ENCODE peak calls at places on chromosomes 7 and 10, in ten cellular contexts. U, E, F, S, D, A, W, P, C and I are unnamed samples. For H3K36me3, the result is how much of the 10 kb centered on the place peaks cover.

GRCh38 chr10:72370201-72370722 is 15.5 kb upstream of the DNAJB12 start:
- DNase-seq in U (no peak), E (no peak), F (no peak), S (no peak), D (no peak), A (peak), W (no peak), P (no peak), C (no peak), I (no peak)

GRCh38 chr7:51606601-51607154 is 290.1 kb upstream of the COBL start:
- DNase-seq in U (no peak), E (no peak), F (no peak), S (no peak), D (no peak), A (no peak), W (peak), P (no peak), C (no peak), I (no peak)

GRCh38 chr10:6347391-6347951 is 144.7 kb downstream of the PFKFB3 start:
- DNase-seq in U (peak), E (no peak), F (peak), S (no peak), D (no peak), A (peak), W (no peak), P (no peak), C (no peak), I (no peak)

GRCh38 chr7:88105231-88105630 is 114.6 kb downstream of the SRI start:
- DNase-seq in U (no peak), E (no peak), F (no peak), S (no peak), D (no peak), A (no peak), W (no peak), P (no peak), C (no peak), I (no peak)

GRCh38 chr7:1505731-1506550 is 1.8 kb upstream of the INTS1 start:
- DNase-seq in U (no peak), E (no peak), F (no peak), S (peak), D (no peak), A (no peak), W (peak), P (no peak), C (no peak), I (no peak)

GRCh38 chr10:70191161-70191770 is 21.0 kb upstream of the SAR1A start:
- DNase-seq in U (peak), E (no peak), F (peak), S (no peak), D (no peak), A (no peak), W (no peak), P (no peak), C (no peak), I (no peak)

GRCh38 chr7:110418651-110419270 is 672.2 kb upstream of the LRRN3 start:
- DNase-seq in U (no peak), E (no peak), F (no peak), S (no peak), D (no peak), A (no peak), W (no peak), P (no peak), C (no peak), I (no peak)

GRCh38 chr7:76064208-76064970 is 16.5 kb downstream of the MDH2 start:
- DNase-seq in U (no peak), E (no peak), F (no peak), S (peak), D (peak), A (no peak), W (no peak), P (no peak), C (no peak), I (no peak)

GRCh38 chr7:55366461-55367138 is 1.5 kb downstream of the LANCL2 start:
- DNase-seq in U (peak), E (no peak), F (no peak), S (no peak), D (no peak), A (peak), W (peak), P (no peak), C (no peak), I (no peak)

GRCh38 chr10:14173706-14174594 is 156.8 kb downstream of the FRMD4A start:
- DNase-seq in U (peak), E (no peak), F (peak), S (peak), D (no peak), A (no peak), W (peak), P (no peak), C (no peak), I (no peak)

GRCh38 chr7:128672927-128673517 is 930 bp downstream of the GARIN1A start:
- DNase-seq in U (peak), E (no peak), F (peak), S (no peak), D (peak), A (no peak), W (no peak), P (no peak), C (no peak), I (no peak)

GRCh38 chr10:100982916-100983830 is 4.1 kb downstream of the MRPL43 start:
- DNase-seq in U (no peak), E (no peak), F (no peak), S (peak), D (no peak), A (no peak), W (no peak), P (no peak), C (no peak), I (peak)

GRCh38 chr7:43553999-43554398 is 28.9 kb upstream of the STK17A start:
- DNase-seq in U (peak), E (peak), F (peak), S (no peak), D (no peak), A (no peak), W (no peak), P (no peak), C (no peak), I (peak)

GRCh38 chr7:156956733-156957132 is 7.2 kb downstream of the NOM1 start:
- DNase-seq in U (no peak), E (no peak), F (no peak), S (no peak), D (no peak), A (no peak), W (no peak), P (no peak), C (no peak), I (no peak)
- H3K36me3 ChIP-seq in U (half or more), E (half or more), F (under half), S (under half), D (half or more), A (half or more), W (half or more), P (under half), C (under half), I (half or more)

DNA sequence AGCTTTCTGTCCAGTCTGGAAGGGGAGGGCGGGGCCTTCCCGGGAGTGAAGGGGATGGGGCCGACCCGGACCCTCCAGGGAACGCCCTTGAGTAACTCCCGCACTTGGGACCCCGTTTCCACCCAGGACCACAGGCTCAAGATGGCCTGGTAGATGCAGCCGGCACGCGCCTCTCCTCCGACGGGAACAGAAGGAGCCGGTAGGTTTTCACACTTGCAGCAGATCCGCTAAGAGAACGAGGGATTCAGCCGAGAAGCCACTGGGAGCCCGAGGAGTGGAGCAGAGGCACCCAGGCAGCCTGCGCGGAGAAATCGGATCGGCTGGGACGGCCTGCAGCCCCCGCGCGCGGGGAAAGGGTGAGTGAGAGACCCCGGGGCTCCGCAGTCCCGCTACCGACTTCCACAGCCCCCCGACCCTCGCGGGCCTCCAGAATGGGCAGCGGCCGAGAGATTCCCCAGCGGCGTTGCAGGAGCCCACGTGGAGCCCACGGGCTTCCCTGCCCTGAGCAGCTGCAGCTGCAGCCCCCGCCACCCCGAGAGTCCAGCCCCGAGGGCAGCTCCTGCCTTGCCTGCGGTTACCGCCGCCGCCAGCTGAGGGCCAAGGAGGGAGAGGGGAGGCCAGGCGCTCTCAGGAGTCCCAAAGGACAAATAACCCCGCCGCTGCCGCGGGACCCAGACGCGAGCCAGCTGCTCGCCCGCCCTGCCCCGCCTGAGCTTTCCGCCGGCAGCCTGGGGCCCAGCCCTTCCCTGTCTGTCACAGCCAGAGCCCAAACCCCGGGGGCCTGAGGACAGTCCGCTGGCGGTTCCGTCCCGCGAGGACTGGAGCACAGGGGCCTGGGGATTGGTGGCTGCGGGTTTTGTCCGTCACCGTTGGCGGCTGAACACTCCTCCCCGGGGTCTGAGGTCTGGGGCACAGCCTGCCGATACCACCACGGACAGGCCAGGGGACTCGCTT is 21.8 kb downstream of the IFT22 start:
- DNase-seq in U (no peak), E (no peak), F (no peak), S (no peak), D (peak), A (no peak), W (no peak), P (no peak), C (no peak), I (no peak)
- H3K27ac ChIP-seq in U (no peak), E (no peak), F (no peak), S (no peak), D (no peak), A (no peak), W (no peak), P (no peak), C (no peak), I (no peak)

DNA sequence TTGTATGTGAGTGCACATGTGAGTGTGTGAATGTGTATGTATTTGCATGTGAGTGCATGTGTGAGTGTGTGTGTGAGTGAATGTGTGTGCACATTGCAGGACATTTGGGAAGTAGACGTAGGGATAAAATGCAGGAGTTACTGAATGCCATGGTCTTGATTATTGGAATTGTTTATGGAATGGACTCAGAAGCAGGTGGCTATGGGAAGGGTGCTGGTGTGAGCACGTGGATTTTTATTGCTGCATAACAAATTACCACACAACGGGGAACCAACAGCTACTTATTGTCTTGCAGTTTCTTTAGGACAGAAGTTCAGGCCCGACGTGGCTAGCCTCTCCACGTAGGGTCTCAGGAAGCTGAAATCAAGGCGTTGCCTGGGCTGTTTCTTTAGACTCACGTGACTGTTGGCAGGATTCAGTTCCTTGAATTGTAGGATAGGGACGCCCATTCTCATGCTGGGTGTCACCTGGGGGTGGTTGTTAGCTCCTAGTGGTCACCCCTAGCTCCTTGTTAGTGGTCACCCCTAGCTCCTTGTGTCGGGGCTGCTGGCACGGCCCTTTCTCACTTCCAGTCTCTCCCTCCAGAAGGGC is 48.3 kb upstream of the ZNF32 start:
- DNase-seq in U (no peak), E (no peak), F (no peak), S (no peak), D (no peak), A (no peak), W (no peak), P (no peak), C (no peak), I (no peak)
- H3K36me3 ChIP-seq in U (under half), E (under half), F (under half), S (under half), D (under half), A (under half), W (under half), P (under half), C (under half), I (under half)

DNA sequence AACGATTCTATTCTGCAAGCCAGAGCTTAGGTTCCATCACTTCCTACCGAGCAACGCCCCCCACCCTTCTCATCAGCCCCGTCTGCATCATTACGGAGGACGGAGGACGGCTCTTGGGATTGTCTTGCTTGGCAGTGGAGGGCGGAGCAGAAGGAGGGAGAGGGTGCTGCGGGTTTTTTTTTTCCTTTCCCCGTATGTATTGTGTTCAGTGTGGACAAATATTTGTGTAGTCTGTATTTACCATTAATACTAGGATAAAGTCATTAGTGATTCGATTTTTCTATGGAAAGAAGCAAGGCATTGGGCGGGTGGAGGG is 125.1 kb downstream of the CLEC2L start:
- DNase-seq in U (no peak), E (no peak), F (no peak), S (no peak), D (no peak), A (no peak), W (no peak), P (no peak), C (no peak), I (no peak)
- H3K27ac ChIP-seq in U (no peak), E (peak), F (no peak), S (peak), D (no peak), A (no peak), W (peak), P (peak), C (no peak), I (peak)

GRCh38 chr10:77819210-77820140 is 107.1 kb downstream of the DLG5 start:
- DNase-seq in U (no peak), E (no peak), F (no peak), S (peak), D (no peak), A (no peak), W (no peak), P (no peak), C (no peak), I (peak)
- H3K36me3 ChIP-seq in U (under half), E (half or more), F (under half), S (under half), D (half or more), A (under half), W (half or more), P (under half), C (under half), I (half or more)

DNA sequence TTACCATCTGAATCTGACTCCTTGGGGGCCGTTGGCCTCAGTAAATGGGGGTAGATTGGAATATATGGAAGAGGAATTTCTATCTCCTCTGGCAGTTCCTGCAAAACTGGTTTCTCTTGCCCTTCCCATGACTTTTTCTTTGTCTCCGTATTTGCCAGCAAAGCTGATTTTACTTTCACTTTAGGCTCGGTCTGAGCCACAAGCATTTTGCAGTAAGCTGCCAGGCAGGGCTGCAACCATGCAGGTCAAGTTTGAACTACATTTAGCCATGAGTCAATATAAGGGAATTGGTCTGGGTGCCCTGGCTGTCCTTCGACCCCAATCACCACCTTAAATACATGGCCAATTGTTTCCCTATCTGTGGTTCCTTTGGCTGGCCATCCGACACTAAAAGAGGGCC is 104.3 kb downstream of the TRIM24 start:
- DNase-seq in U (no peak), E (no peak), F (peak), S (no peak), D (no peak), A (no peak), W (peak), P (no peak), C (no peak), I (no peak)
- H3K27ac ChIP-seq in U (no peak), E (peak), F (no peak), S (peak), D (no peak), A (no peak), W (no peak), P (no peak), C (peak), I (peak)

GRCh38 chr10:97433430-97434001 is 7.5 kb downstream of the PGAM1 start:
- DNase-seq in U (no peak), E (no peak), F (no peak), S (no peak), D (no peak), A (no peak), W (no peak), P (no peak), C (no peak), I (no peak)
- H3K36me3 ChIP-seq in U (under half), E (half or more), F (under half), S (under half), D (half or more), A (under half), W (under half), P (under half), C (under half), I (half or more)

DNA sequence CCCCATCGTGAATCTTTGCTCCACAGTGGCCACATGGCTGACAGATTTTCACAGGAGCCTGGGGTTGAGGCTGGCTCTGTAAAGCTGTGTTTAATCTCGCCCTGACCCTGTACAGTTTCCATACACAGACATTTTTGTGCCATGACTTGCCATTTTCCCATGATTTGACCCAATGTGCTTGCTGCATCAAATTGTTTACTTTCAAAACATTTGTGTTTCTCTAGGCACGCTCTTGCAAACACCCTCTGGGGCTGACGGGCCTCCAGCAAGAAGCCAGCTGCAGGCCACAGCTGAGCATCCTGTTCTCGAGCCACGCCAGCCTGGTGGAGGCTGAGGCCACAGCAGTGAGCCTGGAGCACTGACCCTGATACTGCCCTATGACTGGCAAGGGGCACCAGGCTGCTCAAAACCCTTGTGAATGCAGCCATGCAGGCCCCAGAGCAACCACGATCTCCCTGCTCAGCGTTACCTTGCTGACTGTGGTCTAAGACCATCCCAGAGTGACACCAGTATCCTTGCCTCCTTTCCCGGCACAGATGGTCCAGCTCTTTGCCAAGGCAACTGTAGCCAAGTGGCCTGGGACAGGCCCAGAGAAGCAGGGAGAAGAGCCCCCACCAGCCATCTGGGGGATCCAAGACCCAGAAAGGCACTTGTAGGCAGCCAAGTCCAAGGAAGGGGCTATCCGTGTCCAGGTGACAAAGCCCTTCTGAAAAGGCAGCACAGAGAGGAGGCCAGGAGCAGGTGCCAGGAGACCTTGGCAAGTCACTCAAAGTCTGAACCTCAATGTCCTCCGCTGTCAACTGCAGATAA is 78.6 kb downstream of the OAT start:
- DNase-seq in U (peak), E (no peak), F (peak), S (peak), D (no peak), A (no peak), W (peak), P (no peak), C (no peak), I (no peak)
- H3K27ac ChIP-seq in U (no peak), E (no peak), F (peak), S (no peak), D (no peak), A (no peak), W (no peak), P (no peak), C (no peak), I (no peak)